ENCODE peak calls at places on chromosomes 12 and 14, in seven cellular contexts. One of them, this sample, is unnamed.

GRCh38 chr12:49564241-49565118 is 3.5 kb downstream of the MCRS1 start:
- DNase-seq in cardiac septum: no peak
- DNase-seq in sciatic nerve: no peak
- DNase-seq in CD8-positive, alpha-beta T cell: no peak
- DNase-seq in uterus: no peak
- DNase-seq in effector CD4-positive, alpha-beta T cell: no peak
- DNase-seq in activated naive CD4-positive, alpha-beta T cell treated with Interleukin-2 at 50 U/mL for 16 hours: no peak
- DNase-seq in this sample: no peak

GRCh38 chr12:16384732-16385131 is 37.3 kb downstream of the MGST1 start:
- DNase-seq in cardiac septum: no peak
- DNase-seq in sciatic nerve: no peak
- DNase-seq in CD8-positive, alpha-beta T cell: no peak
- DNase-seq in uterus: no peak
- DNase-seq in effector CD4-positive, alpha-beta T cell: no peak
- DNase-seq in activated naive CD4-positive, alpha-beta T cell treated with Interleukin-2 at 50 U/mL for 16 hours: no peak
- DNase-seq in this sample: no peak

GRCh38 chr12:10967409-10967808 is 19.3 kb downstream of the TAS2R50 start:
- DNase-seq in cardiac septum: no peak
- DNase-seq in sciatic nerve: no peak
- DNase-seq in CD8-positive, alpha-beta T cell: no peak
- DNase-seq in uterus: no peak
- DNase-seq in effector CD4-positive, alpha-beta T cell: no peak
- DNase-seq in activated naive CD4-positive, alpha-beta T cell treated with Interleukin-2 at 50 U/mL for 16 hours: no peak
- DNase-seq in this sample: no peak

GRCh38 chr12:7693793-7694192 is 1.8 kb downstream of the GDF3 start:
- DNase-seq in cardiac septum: no peak
- DNase-seq in sciatic nerve: no peak
- DNase-seq in CD8-positive, alpha-beta T cell: no peak
- DNase-seq in uterus: no peak
- DNase-seq in effector CD4-positive, alpha-beta T cell: no peak
- DNase-seq in activated naive CD4-positive, alpha-beta T cell treated with Interleukin-2 at 50 U/mL for 16 hours: no peak
- DNase-seq in this sample: no peak

GRCh38 chr14:95463173-95463901 is 53.1 kb downstream of the SYNE3 start:
- DNase-seq in cardiac septum: no peak
- DNase-seq in sciatic nerve: no peak
- DNase-seq in CD8-positive, alpha-beta T cell: peak
- DNase-seq in uterus: no peak
- DNase-seq in effector CD4-positive, alpha-beta T cell: peak
- DNase-seq in activated naive CD4-positive, alpha-beta T cell treated with Interleukin-2 at 50 U/mL for 16 hours: peak
- DNase-seq in this sample: no peak

GRCh38 chr12:2641209-2641608 is 153.6 kb upstream of the FKBP4 start:
- DNase-seq in cardiac septum: peak
- DNase-seq in sciatic nerve: no peak
- DNase-seq in CD8-positive, alpha-beta T cell: no peak
- DNase-seq in uterus: no peak
- DNase-seq in effector CD4-positive, alpha-beta T cell: no peak
- DNase-seq in activated naive CD4-positive, alpha-beta T cell treated with Interleukin-2 at 50 U/mL for 16 hours: no peak
- DNase-seq in this sample: peak

GRCh38 chr12:81261508-81262207 is 183.8 kb downstream of the ACSS3 start:
- DNase-seq in cardiac septum: no peak
- DNase-seq in sciatic nerve: no peak
- DNase-seq in CD8-positive, alpha-beta T cell: no peak
- DNase-seq in uterus: no peak
- DNase-seq in effector CD4-positive, alpha-beta T cell: no peak
- DNase-seq in activated naive CD4-positive, alpha-beta T cell treated with Interleukin-2 at 50 U/mL for 16 hours: no peak
- DNase-seq in this sample: no peak

GRCh38 chr14:100015251-100015655 is 50.0 kb upstream of the EVL start:
- DNase-seq in cardiac septum: no peak
- DNase-seq in sciatic nerve: no peak
- DNase-seq in CD8-positive, alpha-beta T cell: no peak
- DNase-seq in uterus: no peak
- DNase-seq in effector CD4-positive, alpha-beta T cell: no peak
- DNase-seq in activated naive CD4-positive, alpha-beta T cell treated with Interleukin-2 at 50 U/mL for 16 hours: no peak
- DNase-seq in this sample: no peak

GRCh38 chr14:100708349-100709217 is 18.1 kb upstream of the DLK1 start:
- DNase-seq in cardiac septum: no peak
- DNase-seq in sciatic nerve: peak
- DNase-seq in CD8-positive, alpha-beta T cell: no peak
- DNase-seq in uterus: peak
- DNase-seq in effector CD4-positive, alpha-beta T cell: no peak
- DNase-seq in activated naive CD4-positive, alpha-beta T cell treated with Interleukin-2 at 50 U/mL for 16 hours: no peak
- DNase-seq in this sample: no peak

GRCh38 chr14:52551696-52552062 is 626 bp downstream of the TXNDC16 start:
- DNase-seq in cardiac septum: no peak
- DNase-seq in sciatic nerve: no peak
- DNase-seq in CD8-positive, alpha-beta T cell: no peak
- DNase-seq in uterus: no peak
- DNase-seq in effector CD4-positive, alpha-beta T cell: no peak
- DNase-seq in activated naive CD4-positive, alpha-beta T cell treated with Interleukin-2 at 50 U/mL for 16 hours: no peak
- DNase-seq in this sample: no peak

GRCh38 chr14:79254069-79254775 is 957.1 kb downstream of the DIO2 start:
- DNase-seq in cardiac septum: no peak
- DNase-seq in sciatic nerve: no peak
- DNase-seq in CD8-positive, alpha-beta T cell: no peak
- DNase-seq in uterus: no peak
- DNase-seq in effector CD4-positive, alpha-beta T cell: no peak
- DNase-seq in activated naive CD4-positive, alpha-beta T cell treated with Interleukin-2 at 50 U/mL for 16 hours: no peak
- DNase-seq in this sample: no peak

GRCh38 chr14:65156568-65157366 is 54.5 kb upstream of the MAX start:
- DNase-seq in cardiac septum: no peak
- DNase-seq in sciatic nerve: no peak
- DNase-seq in CD8-positive, alpha-beta T cell: no peak
- DNase-seq in uterus: peak
- DNase-seq in effector CD4-positive, alpha-beta T cell: no peak
- DNase-seq in activated naive CD4-positive, alpha-beta T cell treated with Interleukin-2 at 50 U/mL for 16 hours: no peak
- DNase-seq in this sample: no peak

GRCh38 chr14:76456200-76456599 is 80.3 kb downstream of the ESRRB start:
- DNase-seq in cardiac septum: no peak
- DNase-seq in sciatic nerve: no peak
- DNase-seq in CD8-positive, alpha-beta T cell: no peak
- DNase-seq in uterus: no peak
- DNase-seq in effector CD4-positive, alpha-beta T cell: no peak
- DNase-seq in activated naive CD4-positive, alpha-beta T cell treated with Interleukin-2 at 50 U/mL for 16 hours: no peak
- DNase-seq in this sample: peak

GRCh38 chr12:44582521-44582920 is 293.6 kb downstream of the NELL2 start:
- DNase-seq in cardiac septum: no peak
- DNase-seq in sciatic nerve: no peak
- DNase-seq in CD8-positive, alpha-beta T cell: no peak
- DNase-seq in uterus: no peak
- DNase-seq in effector CD4-positive, alpha-beta T cell: no peak
- DNase-seq in activated naive CD4-positive, alpha-beta T cell treated with Interleukin-2 at 50 U/mL for 16 hours: no peak
- DNase-seq in this sample: no peak

GRCh38 chr14:40841886-40842285 is 764.8 kb upstream of the LRFN5 start:
- DNase-seq in cardiac septum: no peak
- DNase-seq in sciatic nerve: no peak
- DNase-seq in CD8-positive, alpha-beta T cell: no peak
- DNase-seq in uterus: no peak
- DNase-seq in effector CD4-positive, alpha-beta T cell: no peak
- DNase-seq in activated naive CD4-positive, alpha-beta T cell treated with Interleukin-2 at 50 U/mL for 16 hours: no peak
- DNase-seq in this sample: no peak

GRCh38 chr12:9364224-9365176 is 156.3 kb upstream of the PZP start:
- DNase-seq in cardiac septum: no peak
- DNase-seq in sciatic nerve: no peak
- DNase-seq in CD8-positive, alpha-beta T cell: no peak
- DNase-seq in uterus: no peak
- DNase-seq in effector CD4-positive, alpha-beta T cell: no peak
- DNase-seq in activated naive CD4-positive, alpha-beta T cell treated with Interleukin-2 at 50 U/mL for 16 hours: peak
- DNase-seq in this sample: no peak

GRCh38 chr14:58100735-58101368 is 51.2 kb downstream of the ARMH4 start:
- DNase-seq in cardiac septum: no peak
- DNase-seq in sciatic nerve: no peak
- DNase-seq in CD8-positive, alpha-beta T cell: no peak
- DNase-seq in uterus: no peak
- DNase-seq in effector CD4-positive, alpha-beta T cell: no peak
- DNase-seq in activated naive CD4-positive, alpha-beta T cell treated with Interleukin-2 at 50 U/mL for 16 hours: no peak
- DNase-seq in this sample: no peak

GRCh38 chr12:79769189-79769859 is 78.6 kb upstream of the PAWR start:
- DNase-seq in cardiac septum: no peak
- DNase-seq in sciatic nerve: no peak
- DNase-seq in CD8-positive, alpha-beta T cell: no peak
- DNase-seq in uterus: no peak
- DNase-seq in effector CD4-positive, alpha-beta T cell: no peak
- DNase-seq in activated naive CD4-positive, alpha-beta T cell treated with Interleukin-2 at 50 U/mL for 16 hours: no peak
- DNase-seq in this sample: no peak

GRCh38 chr12:31037028-31037427 is 36.6 kb upstream of the DDX11 start:
- DNase-seq in cardiac septum: no peak
- DNase-seq in sciatic nerve: no peak
- DNase-seq in CD8-positive, alpha-beta T cell: no peak
- DNase-seq in uterus: no peak
- DNase-seq in effector CD4-positive, alpha-beta T cell: no peak
- DNase-seq in activated naive CD4-positive, alpha-beta T cell treated with Interleukin-2 at 50 U/mL for 16 hours: no peak
- DNase-seq in this sample: no peak

GRCh38 chr12:41234672-41235071 is 46.6 kb downstream of the PDZRN4 start:
- DNase-seq in cardiac septum: no peak
- DNase-seq in sciatic nerve: no peak
- DNase-seq in CD8-positive, alpha-beta T cell: no peak
- DNase-seq in uterus: no peak
- DNase-seq in effector CD4-positive, alpha-beta T cell: no peak
- DNase-seq in activated naive CD4-positive, alpha-beta T cell treated with Interleukin-2 at 50 U/mL for 16 hours: no peak
- DNase-seq in this sample: no peak

GRCh38 chr14:66009104-66009503 is 477.1 kb upstream of the CCDC196 start:
- DNase-seq in cardiac septum: no peak
- DNase-seq in sciatic nerve: no peak
- DNase-seq in CD8-positive, alpha-beta T cell: no peak
- DNase-seq in uterus: no peak
- DNase-seq in effector CD4-positive, alpha-beta T cell: no peak
- DNase-seq in activated naive CD4-positive, alpha-beta T cell treated with Interleukin-2 at 50 U/mL for 16 hours: no peak
- DNase-seq in this sample: peak

GRCh38 chr12:111405856-111406473 is at the start of gene SH2B3:
- DNase-seq in cardiac septum: no peak
- DNase-seq in sciatic nerve: no peak
- DNase-seq in CD8-positive, alpha-beta T cell: no peak
- DNase-seq in uterus: peak
- DNase-seq in effector CD4-positive, alpha-beta T cell: peak
- DNase-seq in activated naive CD4-positive, alpha-beta T cell treated with Interleukin-2 at 50 U/mL for 16 hours: peak
- DNase-seq in this sample: peak

GRCh38 chr12:76310110-76310509 is 38.1 kb downstream of the BBS10 start:
- DNase-seq in cardiac septum: no peak
- DNase-seq in sciatic nerve: no peak
- DNase-seq in CD8-positive, alpha-beta T cell: no peak
- DNase-seq in uterus: no peak
- DNase-seq in effector CD4-positive, alpha-beta T cell: no peak
- DNase-seq in activated naive CD4-positive, alpha-beta T cell treated with Interleukin-2 at 50 U/mL for 16 hours: no peak
- DNase-seq in this sample: no peak

GRCh38 chr12:60100852-60101251 is 505.0 kb downstream of the SLC16A7 start:
- DNase-seq in cardiac septum: no peak
- DNase-seq in sciatic nerve: no peak
- DNase-seq in CD8-positive, alpha-beta T cell: no peak
- DNase-seq in uterus: no peak
- DNase-seq in effector CD4-positive, alpha-beta T cell: no peak
- DNase-seq in activated naive CD4-positive, alpha-beta T cell treated with Interleukin-2 at 50 U/mL for 16 hours: no peak
- DNase-seq in this sample: no peak

GRCh38 chr12:39431002-39431796 is 11.7 kb downstream of the KIF21A start:
- DNase-seq in cardiac septum: no peak
- DNase-seq in sciatic nerve: no peak
- DNase-seq in CD8-positive, alpha-beta T cell: no peak
- DNase-seq in uterus: no peak
- DNase-seq in effector CD4-positive, alpha-beta T cell: no peak
- DNase-seq in activated naive CD4-positive, alpha-beta T cell treated with Interleukin-2 at 50 U/mL for 16 hours: no peak
- DNase-seq in this sample: no peak

GRCh38 chr12:93482721-93483120 is 15.4 kb downstream of the MRPL42 start:
- DNase-seq in cardiac septum: no peak
- DNase-seq in sciatic nerve: no peak
- DNase-seq in CD8-positive, alpha-beta T cell: no peak
- DNase-seq in uterus: no peak
- DNase-seq in effector CD4-positive, alpha-beta T cell: no peak
- DNase-seq in activated naive CD4-positive, alpha-beta T cell treated with Interleukin-2 at 50 U/mL for 16 hours: no peak
- DNase-seq in this sample: no peak

GRCh38 chr14:89603938-89604480 is 187.0 kb upstream of the FOXN3 start:
- DNase-seq in cardiac septum: no peak
- DNase-seq in sciatic nerve: no peak
- DNase-seq in CD8-positive, alpha-beta T cell: no peak
- DNase-seq in uterus: no peak
- DNase-seq in effector CD4-positive, alpha-beta T cell: no peak
- DNase-seq in activated naive CD4-positive, alpha-beta T cell treated with Interleukin-2 at 50 U/mL for 16 hours: no peak
- DNase-seq in this sample: no peak

GRCh38 chr12:118357327-118358007 is 15.2 kb downstream of the TAOK3 start:
- DNase-seq in cardiac septum: no peak
- DNase-seq in sciatic nerve: no peak
- DNase-seq in CD8-positive, alpha-beta T cell: no peak
- DNase-seq in uterus: no peak
- DNase-seq in effector CD4-positive, alpha-beta T cell: peak
- DNase-seq in activated naive CD4-positive, alpha-beta T cell treated with Interleukin-2 at 50 U/mL for 16 hours: peak
- DNase-seq in this sample: no peak

GRCh38 chr14:21498540-21499526 is 12.3 kb downstream of the METTL3 start:
- DNase-seq in cardiac septum: no peak
- DNase-seq in sciatic nerve: no peak
- DNase-seq in CD8-positive, alpha-beta T cell: no peak
- DNase-seq in uterus: no peak
- DNase-seq in effector CD4-positive, alpha-beta T cell: peak
- DNase-seq in activated naive CD4-positive, alpha-beta T cell treated with Interleukin-2 at 50 U/mL for 16 hours: no peak
- DNase-seq in this sample: no peak

GRCh38 chr12:114668905-114669304 is 15.1 kb downstream of the TBX3 start:
- DNase-seq in cardiac septum: no peak
- DNase-seq in sciatic nerve: no peak
- DNase-seq in CD8-positive, alpha-beta T cell: no peak
- DNase-seq in uterus: no peak
- DNase-seq in effector CD4-positive, alpha-beta T cell: no peak
- DNase-seq in activated naive CD4-positive, alpha-beta T cell treated with Interleukin-2 at 50 U/mL for 16 hours: no peak
- DNase-seq in this sample: no peak

GRCh38 chr12:105064564-105065222 is 19.6 kb downstream of the ALDH1L2 start:
- DNase-seq in cardiac septum: no peak
- DNase-seq in sciatic nerve: no peak
- DNase-seq in CD8-positive, alpha-beta T cell: no peak
- DNase-seq in uterus: no peak
- DNase-seq in effector CD4-positive, alpha-beta T cell: no peak
- DNase-seq in activated naive CD4-positive, alpha-beta T cell treated with Interleukin-2 at 50 U/mL for 16 hours: no peak
- DNase-seq in this sample: no peak

GRCh38 chr12:20525064-20525610 is 156.8 kb downstream of the PDE3A start:
- DNase-seq in cardiac septum: no peak
- DNase-seq in sciatic nerve: no peak
- DNase-seq in CD8-positive, alpha-beta T cell: no peak
- DNase-seq in uterus: no peak
- DNase-seq in effector CD4-positive, alpha-beta T cell: no peak
- DNase-seq in activated naive CD4-positive, alpha-beta T cell treated with Interleukin-2 at 50 U/mL for 16 hours: no peak
- DNase-seq in this sample: no peak